ENCODE peak calls at places on chromosome 22, in ten cellular contexts. Y, I, C, T, M, U, K, R, S and J are unnamed samples.

GRCh38 chr22:35580351-35581022 is 36.6 kb downstream of the MB start:
- DNase-seq in Y (no peak), I (no peak), C (no peak), T (no peak), M (no peak), U (no peak), K (no peak), R (no peak), S (no peak), J (no peak)

GRCh38 chr22:43277987-43278601 is 65.1 kb downstream of the SCUBE1 start:
- DNase-seq in Y (no peak), I (no peak), C (peak; percentile 49), T (no peak), M (no peak), U (no peak), K (no peak), R (no peak), S (no peak), J (no peak)

GRCh38 chr22:40250608-40251007 is 72.9 kb downstream of the TNRC6B start:
- DNase-seq in Y (no peak), I (no peak), C (no peak), T (no peak), M (no peak), U (no peak), K (no peak), R (no peak), S (no peak), J (no peak)

GRCh38 chr22:16717699-16718558 is 107.3 kb downstream of the XKR3 start:
- DNase-seq in Y (no peak), I (no peak), C (no peak), T (no peak), M (no peak), U (no peak), K (no peak), R (no peak), S (no peak), J (no peak)

GRCh38 chr22:35534091-35534490 is 6.5 kb upstream of the RASD2 start:
- DNase-seq in Y (no peak), I (no peak), C (no peak), T (no peak), M (no peak), U (no peak), K (no peak), R (no peak), S (no peak), J (no peak)

GRCh38 chr22:19875531-19876313 is 21.0 kb upstream of the GNB1L start:
- DNase-seq in Y (no peak), I (no peak), C (peak; percentile 1), T (no peak), M (no peak), U (no peak), K (no peak), R (no peak), S (no peak), J (no peak)

GRCh38 chr22:20053407-20054033 is 26.5 kb upstream of the DGCR8 start:
- DNase-seq in Y (no peak), I (no peak), C (no peak), T (no peak), M (no peak), U (no peak), K (no peak), R (no peak), S (no peak), J (no peak)

GRCh38 chr22:34019190-34019845 is 99.0 kb upstream of the LARGE1 start:
- DNase-seq in Y (no peak), I (no peak), C (no peak), T (no peak), M (no peak), U (no peak), K (no peak), R (no peak), S (no peak), J (no peak)

GRCh38 chr22:37018815-37019308 is 385 bp downstream of the TST start:
- DNase-seq in Y (no peak), I (no peak), C (peak; percentile 77), T (peak; percentile 36), M (no peak), U (no peak), K (peak; percentile 47), R (peak; percentile 76), S (no peak), J (peak; percentile 8)

GRCh38 chr22:45413368-45414211 is at the start of the genes RIBC2 and SMC1B:
- DNase-seq in Y (peak; percentile 64), I (peak; percentile 85), C (peak; percentile 65), T (peak; percentile 88), M (peak; percentile 78), U (peak; percentile 89), K (peak; percentile 68), R (peak; percentile 25), S (peak; percentile 49), J (peak; percentile 48)

GRCh38 chr22:38950527-38951111 is 6.8 kb upstream of the APOBEC3A start:
- DNase-seq in Y (no peak), I (no peak), C (no peak), T (no peak), M (no peak), U (no peak), K (no peak), R (no peak), S (no peak), J (no peak)

GRCh38 chr22:46336119-46337078 is 885 bp downstream of the TRMU start:
- DNase-seq in Y (no peak), I (no peak), C (peak; percentile 53), T (peak; percentile 24), M (no peak), U (peak; percentile 38), K (peak; percentile 30), R (peak; percentile 42), S (no peak), J (peak; percentile 28)

GRCh38 chr22:48746789-48747425 is 1080.8 kb downstream of the BRD1 start:
- DNase-seq in Y (no peak), I (no peak), C (no peak), T (no peak), M (no peak), U (no peak), K (no peak), R (no peak), S (no peak), J (no peak)

GRCh38 chr22:39652990-39653786 is 82.6 kb downstream of the CACNA1I start:
- DNase-seq in Y (no peak), I (no peak), C (no peak), T (no peak), M (no peak), U (no peak), K (no peak), R (no peak), S (no peak), J (no peak)

GRCh38 chr22:40175571-40176105 is 2.1 kb upstream of the TNRC6B start:
- DNase-seq in Y (no peak), I (no peak), C (no peak), T (no peak), M (no peak), U (no peak), K (no peak), R (no peak), S (no peak), J (no peak)

GRCh38 chr22:43451651-43452050 is 39.8 kb downstream of the MPPED1 start:
- DNase-seq in Y (no peak), I (no peak), C (no peak), T (no peak), M (no peak), U (no peak), K (no peak), R (no peak), S (no peak), J (no peak)

GRCh38 chr22:43094085-43094484 is 4.9 kb upstream of the TTLL1 start:
- DNase-seq in Y (no peak), I (no peak), C (no peak), T (peak; percentile 70), M (no peak), U (no peak), K (no peak), R (no peak), S (no peak), J (peak; percentile 56)

GRCh38 chr22:46466255-46466676 is 71.2 kb downstream of the CELSR1 start:
- DNase-seq in Y (no peak), I (no peak), C (no peak), T (no peak), M (no peak), U (no peak), K (no peak), R (no peak), S (no peak), J (no peak)

GRCh38 chr22:20392983-20393704 is 807 bp upstream of the ZNF74 start:
- DNase-seq in Y (no peak), I (no peak), C (no peak), T (no peak), M (no peak), U (no peak), K (no peak), R (no peak), S (no peak), J (no peak)

GRCh38 chr22:44931077-44931540 is 78.7 kb downstream of the PHF21B start:
- DNase-seq in Y (no peak), I (no peak), C (peak; percentile 33), T (no peak), M (no peak), U (no peak), K (peak; percentile 36), R (peak; percentile 55), S (no peak), J (peak; percentile 2)

GRCh38 chr22:41946360-41947180 is at the start of gene CENPM:
- DNase-seq in Y (peak; percentile 68), I (peak; percentile 89), C (peak; percentile 96), T (peak; percentile 96), M (peak; percentile 78), U (peak; percentile 95), K (peak; percentile 94), R (peak; percentile 96), S (peak; percentile 66), J (peak; percentile 90)

GRCh38 chr22:33570110-33570509 is 350.2 kb downstream of the LARGE1 start:
- DNase-seq in Y (no peak), I (no peak), C (no peak), T (no peak), M (no peak), U (no peak), K (no peak), R (no peak), S (no peak), J (no peak)

GRCh38 chr22:45549739-45550138 is 47.1 kb downstream of the FBLN1 start:
- DNase-seq in Y (no peak), I (no peak), C (no peak), T (peak; percentile 34), M (no peak), U (no peak), K (peak; percentile 34), R (no peak), S (no peak), J (no peak)

GRCh38 chr22:31956360-31956759 is 12.0 kb downstream of the YWHAH start:
- DNase-seq in Y (no peak), I (no peak), C (no peak), T (no peak), M (peak; percentile 16), U (peak; percentile 33), K (no peak), R (no peak), S (no peak), J (no peak)

GRCh38 chr22:47064416-47064815 is 302.0 kb downstream of the TBC1D22A start:
- DNase-seq in Y (no peak), I (no peak), C (no peak), T (no peak), M (no peak), U (no peak), K (no peak), R (no peak), S (no peak), J (no peak)

GRCh38 chr22:29951675-29952413 is 68.9 kb downstream of the MTMR3 start:
- DNase-seq in Y (no peak), I (no peak), C (no peak), T (peak; percentile 20), M (no peak), U (no peak), K (no peak), R (no peak), S (no peak), J (no peak)

GRCh38 chr22:49107961-49108530 is 719.6 kb downstream of the BRD1 start:
- DNase-seq in Y (no peak), I (no peak), C (no peak), T (no peak), M (no peak), U (no peak), K (no peak), R (no peak), S (no peak), J (no peak)

GRCh38 chr22:48083502-48083901 is 1321.1 kb downstream of the TBC1D22A start:
- DNase-seq in Y (no peak), I (no peak), C (no peak), T (no peak), M (no peak), U (no peak), K (no peak), R (no peak), S (no peak), J (no peak)